ENCODE peak calls at places on chromosomes 7 and 10, in four cellular contexts. One of them, this sample, is unnamed.

GRCh38 chr10:127117125-127117524 is 79.3 kb downstream of the INSYN2A start:
- DNase-seq in HepG2: peak
- DNase-seq in GM12878: no peak
- DNase-seq in K562: peak
- DNase-seq in this sample: peak

GRCh38 chr7:44288381-44288685 is 37.1 kb downstream of the CAMK2B start:
- DNase-seq in GM12878: no peak
- DNase-seq in HepG2: no peak
- DNase-seq in K562: no peak
- DNase-seq in this sample: no peak

GRCh38 chr7:66751945-66752344 is 11.4 kb downstream of the RABGEF1 start:
- DNase-seq in HepG2: no peak
- DNase-seq in GM12878: no peak
- DNase-seq in K562: no peak
- DNase-seq in this sample: no peak

GRCh38 chr7:143958781-143959180 is 4.1 kb downstream of the OR2F1 start:
- DNase-seq in GM12878: no peak
- DNase-seq in K562: no peak
- DNase-seq in HepG2: peak
- DNase-seq in this sample: no peak

GRCh38 chr10:25522294-25522693 is 347.5 kb downstream of the GPR158 start:
- DNase-seq in GM12878: no peak
- DNase-seq in K562: no peak
- DNase-seq in HepG2: no peak
- DNase-seq in this sample: no peak

GRCh38 chr7:159263430-159263829 is 118.8 kb upstream of the VIPR2 start:
- DNase-seq in GM12878: no peak
- DNase-seq in HepG2: no peak
- DNase-seq in K562: no peak
- DNase-seq in this sample: no peak

GRCh38 chr7:157299613-157300405 is 37.0 kb upstream of the DNAJB6 start:
- DNase-seq in GM12878: no peak
- DNase-seq in K562: peak
- DNase-seq in HepG2: no peak
- DNase-seq in this sample: no peak

GRCh38 chr10:124220547-124220946 is 127.1 kb upstream of the CHST15 start:
- DNase-seq in K562: no peak
- DNase-seq in GM12878: no peak
- DNase-seq in HepG2: no peak
- DNase-seq in this sample: no peak

GRCh38 chr10:11510714-11511113 is 100.7 kb downstream of the USP6NL start:
- DNase-seq in HepG2: no peak
- DNase-seq in K562: no peak
- DNase-seq in GM12878: no peak
- DNase-seq in this sample: no peak

GRCh38 chr7:130149575-130150139 is 55.5 kb downstream of the TMEM209 start:
- DNase-seq in GM12878: no peak
- DNase-seq in K562: no peak
- DNase-seq in HepG2: no peak
- DNase-seq in this sample: no peak

GRCh38 chr10:4532467-4532866 is 293.5 kb upstream of the AKR1E2 start:
- DNase-seq in GM12878: no peak
- DNase-seq in K562: no peak
- DNase-seq in HepG2: no peak
- DNase-seq in this sample: no peak

GRCh38 chr7:50119815-50120637 is 27.0 kb upstream of the ZPBP start:
- DNase-seq in HepG2: peak
- DNase-seq in GM12878: no peak
- DNase-seq in K562: peak
- DNase-seq in this sample: peak

GRCh38 chr7:135557455-135558336 is at the start of gene NUP205:
- DNase-seq in GM12878: peak
- DNase-seq in K562: peak
- DNase-seq in HepG2: peak
- DNase-seq in this sample: peak

GRCh38 chr10:31940839-31941653 is 12.4 kb upstream of the ARHGAP12 start:
- DNase-seq in HepG2: peak
- DNase-seq in K562: peak
- DNase-seq in GM12878: no peak
- DNase-seq in this sample: no peak

GRCh38 chr10:75400163-75400768 is 1.3 kb downstream of the ZNF503 start:
- DNase-seq in HepG2: no peak
- DNase-seq in GM12878: no peak
- DNase-seq in K562: no peak
- DNase-seq in this sample: no peak

GRCh38 chr10:45181483-45181882 is 133.9 kb downstream of the OR13A1 start:
- DNase-seq in HepG2: no peak
- DNase-seq in GM12878: no peak
- DNase-seq in K562: no peak
- DNase-seq in this sample: no peak

GRCh38 chr7:44477063-44477830 is 13.2 kb downstream of the NUDCD3 start:
- DNase-seq in HepG2: peak
- DNase-seq in K562: peak
- DNase-seq in GM12878: peak
- DNase-seq in this sample: peak

GRCh38 chr7:135678612-135679575 is 16.6 kb downstream of the STMP1 start:
- DNase-seq in K562: no peak
- DNase-seq in GM12878: no peak
- DNase-seq in HepG2: no peak
- DNase-seq in this sample: no peak

GRCh38 chr7:132240821-132241422 is 335.3 kb downstream of the PLXNA4 start:
- DNase-seq in K562: no peak
- DNase-seq in GM12878: no peak
- DNase-seq in HepG2: no peak
- DNase-seq in this sample: no peak

GRCh38 chr10:62384057-62384446 is 9.9 kb downstream of the ZNF365 start:
- DNase-seq in GM12878: peak
- DNase-seq in K562: no peak
- DNase-seq in HepG2: no peak
- DNase-seq in this sample: no peak

GRCh38 chr7:2316578-2316977 is 2.3 kb upstream of the SNX8 start:
- DNase-seq in GM12878: no peak
- DNase-seq in HepG2: no peak
- DNase-seq in K562: no peak
- DNase-seq in this sample: no peak

GRCh38 chr10:105347487-105347886 is 706.4 kb downstream of the SORCS3 start:
- DNase-seq in GM12878: no peak
- DNase-seq in HepG2: no peak
- DNase-seq in K562: no peak
- DNase-seq in this sample: no peak

GRCh38 chr10:78742406-78742729 is 326.4 kb upstream of the ZMIZ1 start:
- DNase-seq in K562: no peak
- DNase-seq in HepG2: no peak
- DNase-seq in GM12878: no peak
- DNase-seq in this sample: no peak

GRCh38 chr10:78740976-78741375 is 327.8 kb upstream of the ZMIZ1 start:
- DNase-seq in HepG2: no peak
- DNase-seq in GM12878: no peak
- DNase-seq in K562: no peak
- DNase-seq in this sample: no peak

GRCh38 chr10:78744521-78745090 is 324.2 kb upstream of the ZMIZ1 start:
- DNase-seq in GM12878: no peak
- DNase-seq in K562: no peak
- DNase-seq in HepG2: peak
- DNase-seq in this sample: no peak

GRCh38 chr10:78741541-78741940 is 327.2 kb upstream of the ZMIZ1 start:
- DNase-seq in HepG2: no peak
- DNase-seq in GM12878: no peak
- DNase-seq in K562: no peak
- DNase-seq in this sample: no peak

DNA sequence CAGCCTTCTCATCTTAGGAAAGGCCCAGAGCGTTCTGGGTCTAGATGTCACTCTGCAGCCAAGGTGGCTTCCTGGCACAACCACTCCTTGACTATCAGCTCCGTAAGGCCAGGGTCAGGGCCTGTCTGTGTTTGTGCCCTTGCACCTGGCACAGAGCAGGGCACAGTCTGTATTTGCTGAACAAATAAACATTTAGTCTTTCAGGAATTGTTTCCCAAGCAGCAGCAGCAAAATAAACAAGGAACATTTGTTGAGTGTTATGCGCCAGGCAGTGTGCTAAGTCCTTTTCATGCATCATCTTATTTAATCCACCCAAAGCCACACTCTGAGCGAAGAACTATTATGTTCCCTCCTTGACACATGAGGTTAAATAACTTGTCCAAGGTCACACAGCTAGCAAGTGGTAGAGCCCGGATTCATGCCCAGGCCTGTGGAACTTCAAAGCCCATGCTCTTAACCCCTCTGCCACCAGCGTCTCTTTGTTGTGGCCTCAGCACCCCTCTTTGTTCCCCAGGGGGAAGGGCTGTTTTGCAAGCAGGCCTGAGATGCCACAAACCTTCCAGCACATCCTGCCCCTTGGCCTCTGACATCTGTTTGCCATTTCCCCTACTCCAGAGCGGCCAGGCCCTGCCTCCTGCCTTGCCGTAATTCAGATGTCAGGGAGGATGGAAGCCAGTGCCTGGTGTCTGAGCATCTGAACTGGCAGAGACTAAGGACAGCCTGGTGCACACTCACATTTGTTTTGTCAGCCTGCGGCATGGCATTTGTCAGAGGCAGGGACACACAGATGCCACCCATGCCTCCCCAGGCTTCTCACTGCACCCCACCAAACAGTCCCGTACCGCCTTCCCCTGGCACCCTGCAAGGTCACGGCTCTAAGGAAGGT is 325.8 kb upstream of the ZMIZ1 start:
- DNase-seq in K562: no peak
- DNase-seq in HepG2: peak
- DNase-seq in GM12878: no peak
- DNase-seq in this sample: no peak
- TF ChIP-seq FOXK2 in K562: no peak
- TF ChIP-seq FOXK2 in HepG2: no peak
- TF ChIP-seq FOXK2 in GM12878: no peak
- TF ChIP-seq FOXK2 in this sample: no peak

GRCh38 chr10:52818019-52818418 is 45.4 kb upstream of the MBL2 start:
- DNase-seq in K562: no peak
- DNase-seq in GM12878: peak
- DNase-seq in HepG2: peak
- DNase-seq in this sample: peak
- TF ChIP-seq BHLHE40 in K562: no peak
- TF ChIP-seq BHLHE40 in GM12878: no peak
- TF ChIP-seq BHLHE40 in HepG2: no peak
- TF ChIP-seq BHLHE40 in this sample: no peak

DNA sequence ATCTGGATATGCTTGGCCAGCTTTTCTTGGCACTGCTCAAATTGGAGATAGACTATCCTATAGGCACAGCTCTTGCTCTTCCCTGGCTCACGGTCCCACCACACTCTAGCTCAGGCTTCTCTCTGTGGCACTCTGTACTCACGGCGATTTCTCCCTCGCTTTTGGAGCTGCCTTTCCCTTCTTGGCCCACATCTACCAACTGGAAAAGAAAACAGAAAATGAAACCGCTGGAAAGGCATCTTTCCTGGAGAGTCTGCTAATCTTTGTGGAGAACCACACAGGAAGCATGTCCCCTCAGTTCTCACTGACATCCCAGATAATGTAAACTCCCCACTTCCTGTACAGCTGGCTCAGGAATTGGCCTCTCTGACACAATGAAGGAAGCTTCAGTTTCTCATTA is 210.0 kb downstream of the JCAD start:
- DNase-seq in GM12878: no peak
- DNase-seq in HepG2: no peak
- DNase-seq in K562: no peak
- DNase-seq in this sample: no peak
- TF ChIP-seq FOXK2 in GM12878: no peak
- TF ChIP-seq FOXK2 in HepG2: no peak
- TF ChIP-seq FOXK2 in K562: no peak
- TF ChIP-seq FOXK2 in this sample: no peak

GRCh38 chr10:22736134-22736533 is 21.8 kb upstream of the PIP4K2A start:
- DNase-seq in GM12878: no peak
- DNase-seq in HepG2: no peak
- DNase-seq in K562: peak
- DNase-seq in this sample: no peak
- TF ChIP-seq BHLHE40 in GM12878: no peak
- TF ChIP-seq BHLHE40 in HepG2: no peak
- TF ChIP-seq BHLHE40 in K562: no peak
- TF ChIP-seq BHLHE40 in this sample: no peak

DNA sequence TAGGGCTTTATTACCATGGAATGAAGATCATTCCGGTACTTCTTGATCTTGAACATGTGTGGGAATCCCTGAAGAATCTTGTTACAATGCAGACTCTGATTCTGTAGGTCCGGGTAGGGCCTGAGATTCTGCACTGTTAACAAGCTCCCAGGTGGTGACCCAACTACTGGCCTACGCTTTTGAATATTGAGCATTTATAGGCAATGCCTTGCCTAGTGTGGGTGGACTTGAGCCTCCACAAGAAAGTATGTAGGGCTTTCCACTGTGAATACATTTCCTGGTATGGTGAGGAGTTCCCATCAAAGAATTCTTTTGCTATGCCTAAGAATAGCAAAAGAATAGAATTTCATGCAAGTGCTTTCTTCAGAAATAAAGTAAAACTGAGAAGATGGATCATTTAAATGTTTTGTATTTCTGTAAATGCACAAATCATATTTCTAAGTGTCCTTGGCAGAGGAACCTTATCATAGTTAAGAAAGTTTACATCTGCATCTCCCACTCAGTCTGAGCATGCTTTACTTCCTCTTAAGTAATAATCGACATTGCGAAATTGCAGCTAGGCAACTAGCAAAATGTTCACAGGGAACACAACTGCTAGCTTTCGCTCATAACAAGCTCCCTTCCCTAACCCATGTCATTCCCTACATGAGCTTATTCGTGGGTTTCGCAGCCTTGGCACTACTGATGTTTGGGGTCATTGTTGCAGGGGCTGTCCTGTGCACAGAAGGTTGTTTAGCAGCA is 71.4 kb downstream of the AHR start:
- DNase-seq in K562: no peak
- DNase-seq in HepG2: peak
- DNase-seq in GM12878: no peak
- DNase-seq in this sample: no peak
- TF ChIP-seq FOXK2 in K562: no peak
- TF ChIP-seq FOXK2 in HepG2: no peak
- TF ChIP-seq FOXK2 in GM12878: no peak
- TF ChIP-seq FOXK2 in this sample: no peak

GRCh38 chr10:132482090-132482489 is 55.5 kb upstream of the INPP5A start:
- DNase-seq in GM12878: no peak
- DNase-seq in HepG2: peak
- DNase-seq in K562: no peak
- DNase-seq in this sample: no peak
- TF ChIP-seq BHLHE40 in GM12878: no peak
- TF ChIP-seq BHLHE40 in HepG2: no peak
- TF ChIP-seq BHLHE40 in K562: no peak
- TF ChIP-seq BHLHE40 in this sample: no peak

This sample was measured in HEK293T.